ENCODE peak calls at places on chromosomes 16 and 17, in seven cellular contexts. M is activated T-cell treated with anti-CD3 and anti-CD28 coated beads for 1 hour; O is amygdala; D is stimulated activated CD4-positive, alpha-beta T cell treated with anti-CD3 and anti-CD28 coated beads, TNF-alpha, amount 100 ng/mL, for 1 hour; U is KG1; K is HT1080; B is activated CD4-positive, alpha-beta T cell treated with anti-CD3 and anti-CD28 coated beads, Interleukin-2, amount 10 ng/mL, durations not matched to agents 7 days and 5 days. G is an unnamed sample.
A peak's percentile ranks its signal among the peaks of the same experiment; 100 is the strongest.

GRCh38 chr16:17194190-17194780 is 276.5 kb downstream of the XYLT1 start:
- DNase-seq in M (peak; percentile 60), O (no peak), D (no peak), U (no peak), K (no peak), B (peak; percentile 56), G (no peak)

GRCh38 chr17:75614006-75614405 is 19.2 kb upstream of the SMIM5 start:
- DNase-seq in M (no peak), O (no peak), D (no peak), U (no peak), K (no peak), B (no peak), G (no peak)

GRCh38 chr16:78441298-78441697 is 341.8 kb downstream of the WWOX start:
- DNase-seq in M (no peak), O (no peak), D (no peak), U (no peak), K (no peak), B (no peak), G (no peak)

GRCh38 chr17:42743595-42744282 is 1.1 kb downstream of the EZH1 start:
- DNase-seq in M (no peak), O (no peak), D (no peak), U (no peak), K (no peak), B (no peak), G (no peak)

GRCh38 chr16:12559714-12560113 is 244.0 kb downstream of the CPPED1 start:
- DNase-seq in M (no peak), O (no peak), D (no peak), U (no peak), K (no peak), B (no peak), G (no peak)

GRCh38 chr16:87671221-87671620 is 68.9 kb downstream of the JPH3 start:
- DNase-seq in M (no peak), O (no peak), D (no peak), U (no peak), K (no peak), B (no peak), G (no peak)

GRCh38 chr17:68424861-68425260 is 32.4 kb downstream of the WIPI1 start:
- DNase-seq in M (no peak), O (no peak), D (no peak), U (no peak), K (no peak), B (no peak), G (peak; percentile 26)

GRCh38 chr17:56602292-56603130 is 9.0 kb downstream of the NOG start:
- DNase-seq in M (peak; percentile 25), O (no peak), D (no peak), U (no peak), K (no peak), B (peak; percentile 41), G (no peak)

GRCh38 chr17:75068750-75069149 is 19.0 kb upstream of the SLC16A5 start:
- DNase-seq in M (no peak), O (no peak), D (no peak), U (no peak), K (no peak), B (no peak), G (no peak)

GRCh38 chr17:73365934-73366623 is 54.3 kb upstream of the CDC42EP4 start:
- DNase-seq in M (no peak), O (no peak), D (no peak), U (no peak), K (no peak), B (no peak), G (no peak)

GRCh38 chr17:15441315-15441714 is 26.1 kb downstream of the CDRT4 start:
- DNase-seq in M (no peak), O (no peak), D (no peak), U (no peak), K (no peak), B (no peak), G (no peak)

G was measured in esophagus muscularis mucosa.